ENCODE peak calls at places on chromosomes 5 and 9, in ten cellular contexts. One of them, this sample, is unnamed.

GRCh38 chr5:123089572-123089970 is 530 bp downstream of the PRDM6 start:
- DNase-seq in EL: peak
- DNase-seq in iris pigment epithelial cell: peak
- DNase-seq in lung microvascular endothelial cell: peak
- DNase-seq in pancreas: no peak
- DNase-seq in mammary epithelial cell: peak
- DNase-seq in NCI-H2081: no peak
- DNase-seq in fibroblast of the conjunctiva: no peak
- DNase-seq in AG08395: peak
- DNase-seq in HT1080: peak
- DNase-seq in this sample: peak

GRCh38 chr9:73893230-73893629 is 603.9 kb upstream of the RORB start:
- DNase-seq in EL: no peak
- DNase-seq in iris pigment epithelial cell: no peak
- DNase-seq in lung microvascular endothelial cell: no peak
- DNase-seq in pancreas: no peak
- DNase-seq in mammary epithelial cell: no peak
- DNase-seq in NCI-H2081: no peak
- DNase-seq in fibroblast of the conjunctiva: no peak
- DNase-seq in AG08395: no peak
- DNase-seq in HT1080: no peak
- DNase-seq in this sample: no peak

GRCh38 chr9:7402704-7403389 is 396.7 kb downstream of the DMAC1 start:
- DNase-seq in EL: no peak
- DNase-seq in iris pigment epithelial cell: peak
- DNase-seq in lung microvascular endothelial cell: no peak
- DNase-seq in pancreas: no peak
- DNase-seq in mammary epithelial cell: peak
- DNase-seq in NCI-H2081: no peak
- DNase-seq in fibroblast of the conjunctiva: no peak
- DNase-seq in AG08395: no peak
- DNase-seq in HT1080: no peak
- DNase-seq in this sample: no peak

GRCh38 chr5:132016721-132017250 is 5.3 kb upstream of the ACSL6 start:
- DNase-seq in EL: no peak
- DNase-seq in iris pigment epithelial cell: no peak
- DNase-seq in lung microvascular endothelial cell: no peak
- DNase-seq in pancreas: no peak
- DNase-seq in mammary epithelial cell: no peak
- DNase-seq in NCI-H2081: no peak
- DNase-seq in fibroblast of the conjunctiva: no peak
- DNase-seq in AG08395: no peak
- DNase-seq in HT1080: no peak
- DNase-seq in this sample: no peak

GRCh38 chr5:84986688-84987087 is 602.0 kb upstream of the EDIL3 start:
- DNase-seq in EL: no peak
- DNase-seq in iris pigment epithelial cell: no peak
- DNase-seq in lung microvascular endothelial cell: no peak
- DNase-seq in pancreas: no peak
- DNase-seq in mammary epithelial cell: peak
- DNase-seq in NCI-H2081: no peak
- DNase-seq in fibroblast of the conjunctiva: no peak
- DNase-seq in AG08395: no peak
- DNase-seq in HT1080: no peak
- DNase-seq in this sample: no peak

GRCh38 chr9:128911529-128912035 is 9.2 kb upstream of the PHYHD1 start:
- DNase-seq in EL: peak
- DNase-seq in iris pigment epithelial cell: peak
- DNase-seq in lung microvascular endothelial cell: peak
- DNase-seq in pancreas: no peak
- DNase-seq in mammary epithelial cell: no peak
- DNase-seq in NCI-H2081: no peak
- DNase-seq in fibroblast of the conjunctiva: no peak
- DNase-seq in AG08395: peak
- DNase-seq in HT1080: peak
- DNase-seq in this sample: no peak

GRCh38 chr5:136329791-136330190 is 35.6 kb downstream of the TRPC7 start:
- DNase-seq in EL: no peak
- DNase-seq in iris pigment epithelial cell: no peak
- DNase-seq in lung microvascular endothelial cell: no peak
- DNase-seq in pancreas: no peak
- DNase-seq in mammary epithelial cell: no peak
- DNase-seq in NCI-H2081: no peak
- DNase-seq in fibroblast of the conjunctiva: no peak
- DNase-seq in AG08395: no peak
- DNase-seq in HT1080: no peak
- DNase-seq in this sample: no peak

GRCh38 chr9:115326461-115326860 is 208.5 kb upstream of the TNC start:
- DNase-seq in EL: no peak
- DNase-seq in iris pigment epithelial cell: no peak
- DNase-seq in lung microvascular endothelial cell: no peak
- DNase-seq in pancreas: no peak
- DNase-seq in mammary epithelial cell: no peak
- DNase-seq in NCI-H2081: no peak
- DNase-seq in fibroblast of the conjunctiva: no peak
- DNase-seq in AG08395: no peak
- DNase-seq in HT1080: no peak
- DNase-seq in this sample: no peak

GRCh38 chr9:121278535-121279169 is 10.7 kb downstream of the GSN start:
- DNase-seq in EL: peak
- DNase-seq in iris pigment epithelial cell: peak
- DNase-seq in lung microvascular endothelial cell: peak
- DNase-seq in pancreas: no peak
- DNase-seq in mammary epithelial cell: peak
- DNase-seq in NCI-H2081: peak
- DNase-seq in fibroblast of the conjunctiva: peak
- DNase-seq in AG08395: peak
- DNase-seq in HT1080: peak
- DNase-seq in this sample: peak

GRCh38 chr5:127562252-127562651 is 44.8 kb downstream of the PRRC1 start:
- DNase-seq in EL: peak
- DNase-seq in iris pigment epithelial cell: peak
- DNase-seq in lung microvascular endothelial cell: peak
- DNase-seq in pancreas: no peak
- DNase-seq in mammary epithelial cell: no peak
- DNase-seq in NCI-H2081: no peak
- DNase-seq in fibroblast of the conjunctiva: no peak
- DNase-seq in AG08395: no peak
- DNase-seq in HT1080: no peak
- DNase-seq in this sample: peak

GRCh38 chr5:64788156-64788555 is 19.4 kb downstream of the CWC27 start:
- DNase-seq in EL: no peak
- DNase-seq in iris pigment epithelial cell: peak
- DNase-seq in lung microvascular endothelial cell: peak
- DNase-seq in pancreas: no peak
- DNase-seq in mammary epithelial cell: no peak
- DNase-seq in NCI-H2081: no peak
- DNase-seq in fibroblast of the conjunctiva: no peak
- DNase-seq in AG08395: no peak
- DNase-seq in HT1080: no peak
- DNase-seq in this sample: no peak

GRCh38 chr5:62791059-62791458 is 212.4 kb downstream of the LRRC70 start:
- DNase-seq in EL: peak
- DNase-seq in iris pigment epithelial cell: peak
- DNase-seq in lung microvascular endothelial cell: peak
- DNase-seq in pancreas: no peak
- DNase-seq in mammary epithelial cell: peak
- DNase-seq in NCI-H2081: no peak
- DNase-seq in fibroblast of the conjunctiva: no peak
- DNase-seq in AG08395: no peak
- DNase-seq in HT1080: peak
- DNase-seq in this sample: no peak

GRCh38 chr9:132350861-132351315 is 3.9 kb downstream of the SETX start:
- DNase-seq in EL: peak
- DNase-seq in iris pigment epithelial cell: peak
- DNase-seq in lung microvascular endothelial cell: peak
- DNase-seq in pancreas: no peak
- DNase-seq in mammary epithelial cell: no peak
- DNase-seq in NCI-H2081: no peak
- DNase-seq in fibroblast of the conjunctiva: no peak
- DNase-seq in AG08395: peak
- DNase-seq in HT1080: no peak
- DNase-seq in this sample: no peak

GRCh38 chr5:54049963-54050362 is 260.4 kb downstream of the ARL15 start:
- DNase-seq in EL: peak
- DNase-seq in iris pigment epithelial cell: peak
- DNase-seq in lung microvascular endothelial cell: no peak
- DNase-seq in pancreas: no peak
- DNase-seq in mammary epithelial cell: no peak
- DNase-seq in NCI-H2081: no peak
- DNase-seq in fibroblast of the conjunctiva: peak
- DNase-seq in AG08395: peak
- DNase-seq in HT1080: no peak
- DNase-seq in this sample: no peak

GRCh38 chr9:81871695-81872094 is 56.5 kb upstream of the SPATA31D4 start:
- DNase-seq in EL: peak
- DNase-seq in iris pigment epithelial cell: peak
- DNase-seq in lung microvascular endothelial cell: no peak
- DNase-seq in pancreas: no peak
- DNase-seq in mammary epithelial cell: peak
- DNase-seq in NCI-H2081: no peak
- DNase-seq in fibroblast of the conjunctiva: no peak
- DNase-seq in AG08395: peak
- DNase-seq in HT1080: peak
- DNase-seq in this sample: no peak

GRCh38 chr5:159419567-159419966 is 89.3 kb upstream of the IL12B start:
- DNase-seq in EL: no peak
- DNase-seq in iris pigment epithelial cell: no peak
- DNase-seq in lung microvascular endothelial cell: no peak
- DNase-seq in pancreas: no peak
- DNase-seq in mammary epithelial cell: no peak
- DNase-seq in NCI-H2081: no peak
- DNase-seq in fibroblast of the conjunctiva: no peak
- DNase-seq in AG08395: no peak
- DNase-seq in HT1080: peak
- DNase-seq in this sample: no peak

GRCh38 chr5:1494780-1495524 is 28.8 kb downstream of the LPCAT1 start:
- DNase-seq in EL: no peak
- DNase-seq in iris pigment epithelial cell: no peak
- DNase-seq in lung microvascular endothelial cell: no peak
- DNase-seq in pancreas: peak
- DNase-seq in mammary epithelial cell: no peak
- DNase-seq in NCI-H2081: no peak
- DNase-seq in fibroblast of the conjunctiva: no peak
- DNase-seq in AG08395: no peak
- DNase-seq in HT1080: no peak
- DNase-seq in this sample: no peak

GRCh38 chr9:2600307-2600706 is 21.3 kb upstream of the VLDLR start:
- DNase-seq in EL: no peak
- DNase-seq in iris pigment epithelial cell: no peak
- DNase-seq in lung microvascular endothelial cell: no peak
- DNase-seq in pancreas: no peak
- DNase-seq in mammary epithelial cell: no peak
- DNase-seq in NCI-H2081: no peak
- DNase-seq in fibroblast of the conjunctiva: no peak
- DNase-seq in AG08395: no peak
- DNase-seq in HT1080: no peak
- DNase-seq in this sample: no peak

GRCh38 chr9:4386819-4387218 is 87.0 kb upstream of the GLIS3 start:
- DNase-seq in EL: no peak
- DNase-seq in iris pigment epithelial cell: no peak
- DNase-seq in lung microvascular endothelial cell: no peak
- DNase-seq in pancreas: no peak
- DNase-seq in mammary epithelial cell: no peak
- DNase-seq in NCI-H2081: no peak
- DNase-seq in fibroblast of the conjunctiva: no peak
- DNase-seq in AG08395: no peak
- DNase-seq in HT1080: no peak
- DNase-seq in this sample: no peak

GRCh38 chr5:139746691-139747582 is 48.7 kb upstream of the PSD2 start:
- DNase-seq in EL: peak
- DNase-seq in iris pigment epithelial cell: no peak
- DNase-seq in lung microvascular endothelial cell: no peak
- DNase-seq in pancreas: no peak
- DNase-seq in mammary epithelial cell: no peak
- DNase-seq in NCI-H2081: no peak
- DNase-seq in fibroblast of the conjunctiva: no peak
- DNase-seq in AG08395: no peak
- DNase-seq in HT1080: no peak
- DNase-seq in this sample: no peak

GRCh38 chr9:124390812-124391658 is 24.2 kb downstream of the PSMB7 start:
- DNase-seq in EL: peak
- DNase-seq in iris pigment epithelial cell: peak
- DNase-seq in lung microvascular endothelial cell: no peak
- DNase-seq in pancreas: no peak
- DNase-seq in mammary epithelial cell: no peak
- DNase-seq in NCI-H2081: no peak
- DNase-seq in fibroblast of the conjunctiva: no peak
- DNase-seq in AG08395: peak
- DNase-seq in HT1080: no peak
- DNase-seq in this sample: no peak

GRCh38 chr5:115372121-115372520 is 75.7 kb upstream of the CCDC112 start:
- DNase-seq in EL: no peak
- DNase-seq in iris pigment epithelial cell: no peak
- DNase-seq in lung microvascular endothelial cell: no peak
- DNase-seq in pancreas: no peak
- DNase-seq in mammary epithelial cell: peak
- DNase-seq in NCI-H2081: no peak
- DNase-seq in fibroblast of the conjunctiva: no peak
- DNase-seq in AG08395: peak
- DNase-seq in HT1080: no peak
- DNase-seq in this sample: no peak

GRCh38 chr9:69809304-69809863 is 11.2 kb upstream of the CFAP95 start:
- DNase-seq in EL: peak
- DNase-seq in iris pigment epithelial cell: peak
- DNase-seq in lung microvascular endothelial cell: peak
- DNase-seq in pancreas: no peak
- DNase-seq in mammary epithelial cell: peak
- DNase-seq in NCI-H2081: no peak
- DNase-seq in fibroblast of the conjunctiva: no peak
- DNase-seq in AG08395: peak
- DNase-seq in HT1080: peak
- DNase-seq in this sample: peak

GRCh38 chr5:102306121-102306520 is 10.0 kb upstream of the SLCO4C1 start:
- DNase-seq in EL: no peak
- DNase-seq in iris pigment epithelial cell: no peak
- DNase-seq in lung microvascular endothelial cell: no peak
- DNase-seq in pancreas: no peak
- DNase-seq in mammary epithelial cell: peak
- DNase-seq in NCI-H2081: no peak
- DNase-seq in fibroblast of the conjunctiva: no peak
- DNase-seq in AG08395: no peak
- DNase-seq in HT1080: no peak
- DNase-seq in this sample: no peak

GRCh38 chr9:136409557-136410455 is 608 bp downstream of the ENTR1 start:
- DNase-seq in EL: peak
- DNase-seq in iris pigment epithelial cell: peak
- DNase-seq in lung microvascular endothelial cell: peak
- DNase-seq in pancreas: no peak
- DNase-seq in mammary epithelial cell: peak
- DNase-seq in NCI-H2081: no peak
- DNase-seq in fibroblast of the conjunctiva: no peak
- DNase-seq in AG08395: peak
- DNase-seq in HT1080: no peak
- DNase-seq in this sample: peak

GRCh38 chr9:134995792-134996120 is 78.0 kb upstream of the FCN1 start:
- DNase-seq in EL: no peak
- DNase-seq in iris pigment epithelial cell: no peak
- DNase-seq in lung microvascular endothelial cell: no peak
- DNase-seq in pancreas: no peak
- DNase-seq in mammary epithelial cell: no peak
- DNase-seq in NCI-H2081: no peak
- DNase-seq in fibroblast of the conjunctiva: no peak
- DNase-seq in AG08395: no peak
- DNase-seq in HT1080: no peak
- DNase-seq in this sample: no peak

GRCh38 chr9:136052433-136052880 is 42.6 kb downstream of the NACC2 start:
- DNase-seq in EL: peak
- DNase-seq in iris pigment epithelial cell: no peak
- DNase-seq in lung microvascular endothelial cell: no peak
- DNase-seq in pancreas: no peak
- DNase-seq in mammary epithelial cell: peak
- DNase-seq in NCI-H2081: no peak
- DNase-seq in fibroblast of the conjunctiva: no peak
- DNase-seq in AG08395: peak
- DNase-seq in HT1080: peak
- DNase-seq in this sample: no peak

GRCh38 chr5:151219789-151220188 is 4.1 kb downstream of the CCDC69 start:
- DNase-seq in EL: no peak
- DNase-seq in iris pigment epithelial cell: peak
- DNase-seq in lung microvascular endothelial cell: no peak
- DNase-seq in pancreas: no peak
- DNase-seq in mammary epithelial cell: no peak
- DNase-seq in NCI-H2081: no peak
- DNase-seq in fibroblast of the conjunctiva: no peak
- DNase-seq in AG08395: no peak
- DNase-seq in HT1080: no peak
- DNase-seq in this sample: no peak